ENCODE peak calls at places on chromosomes 7 and 10, in eight cellular contexts. One of them, this sample, is unnamed.

GRCh38 chr10:106175760-106176377 is 988.6 kb downstream of the SORCS1 start:
- DNase-seq in mammary epithelial cell: peak; percentile 8
- DNase-seq in hepatocyte: peak; percentile 52
- DNase-seq in A549: no peak
- DNase-seq in PC-9: no peak
- DNase-seq in OCI-LY7: peak; percentile 14
- DNase-seq in IMR-90: no peak
- DNase-seq in astrocyte: no peak
- DNase-seq in this sample: peak; percentile 31

GRCh38 chr7:28013019-28013418 is 167.6 kb downstream of the JAZF1 start:
- DNase-seq in A549: no peak
- DNase-seq in mammary epithelial cell: no peak
- DNase-seq in IMR-90: no peak
- DNase-seq in astrocyte: no peak
- DNase-seq in PC-9: no peak
- DNase-seq in hepatocyte: no peak
- DNase-seq in OCI-LY7: peak; percentile 9
- DNase-seq in this sample: peak; percentile 26

GRCh38 chr7:150740053-150740452 is 2.8 kb downstream of the GIMAP5 start:
- DNase-seq in IMR-90: no peak
- DNase-seq in hepatocyte: no peak
- DNase-seq in OCI-LY7: no peak
- DNase-seq in PC-9: no peak
- DNase-seq in A549: no peak
- DNase-seq in astrocyte: no peak
- DNase-seq in mammary epithelial cell: peak; percentile 18
- DNase-seq in this sample: no peak

GRCh38 chr7:14988941-14989340 is 86.4 kb upstream of the DGKB start:
- DNase-seq in A549: no peak
- DNase-seq in OCI-LY7: no peak
- DNase-seq in hepatocyte: no peak
- DNase-seq in PC-9: no peak
- DNase-seq in IMR-90: no peak
- DNase-seq in mammary epithelial cell: no peak
- DNase-seq in astrocyte: no peak
- DNase-seq in this sample: no peak

GRCh38 chr7:46554688-46555422 is 633.8 kb upstream of the IGFBP3 start:
- DNase-seq in OCI-LY7: no peak
- DNase-seq in astrocyte: peak; percentile 76
- DNase-seq in mammary epithelial cell: peak; percentile 75
- DNase-seq in hepatocyte: no peak
- DNase-seq in IMR-90: peak; percentile 76
- DNase-seq in PC-9: no peak
- DNase-seq in A549: no peak
- DNase-seq in this sample: no peak

GRCh38 chr7:25854608-25855497 is 297.1 kb upstream of the NFE2L3 start:
- DNase-seq in PC-9: no peak
- DNase-seq in hepatocyte: peak; percentile 96
- DNase-seq in OCI-LY7: peak; percentile 51
- DNase-seq in mammary epithelial cell: peak; percentile 83
- DNase-seq in A549: peak; percentile 89
- DNase-seq in IMR-90: peak; percentile 100
- DNase-seq in astrocyte: peak; percentile 84
- DNase-seq in this sample: peak; percentile 97

GRCh38 chr10:36362257-36362656 is 720.2 kb upstream of the FZD8 start:
- DNase-seq in IMR-90: no peak
- DNase-seq in OCI-LY7: no peak
- DNase-seq in astrocyte: no peak
- DNase-seq in A549: no peak
- DNase-seq in mammary epithelial cell: no peak
- DNase-seq in PC-9: no peak
- DNase-seq in hepatocyte: no peak
- DNase-seq in this sample: no peak

GRCh38 chr10:17109475-17110207 is 20.0 kb downstream of the CUBN start:
- DNase-seq in IMR-90: peak; percentile 85
- DNase-seq in PC-9: no peak
- DNase-seq in astrocyte: peak; percentile 76
- DNase-seq in mammary epithelial cell: peak; percentile 66
- DNase-seq in OCI-LY7: no peak
- DNase-seq in A549: peak; percentile 25
- DNase-seq in hepatocyte: no peak
- DNase-seq in this sample: no peak

GRCh38 chr10:18486444-18486843 is 164.9 kb downstream of the NSUN6 start:
- DNase-seq in A549: no peak
- DNase-seq in mammary epithelial cell: no peak
- DNase-seq in PC-9: no peak
- DNase-seq in OCI-LY7: no peak
- DNase-seq in hepatocyte: peak; percentile 6
- DNase-seq in astrocyte: no peak
- DNase-seq in IMR-90: no peak
- DNase-seq in this sample: no peak

GRCh38 chr10:48535416-48536225 is 69.3 kb downstream of the ARHGAP22 start:
- DNase-seq in OCI-LY7: no peak
- DNase-seq in hepatocyte: no peak
- DNase-seq in mammary epithelial cell: no peak
- DNase-seq in astrocyte: no peak
- DNase-seq in PC-9: no peak
- DNase-seq in IMR-90: no peak
- DNase-seq in A549: no peak
- DNase-seq in this sample: no peak

GRCh38 chr7:110544199-110544598 is 546.7 kb upstream of the LRRN3 start:
- DNase-seq in astrocyte: no peak
- DNase-seq in hepatocyte: no peak
- DNase-seq in PC-9: no peak
- DNase-seq in A549: no peak
- DNase-seq in OCI-LY7: no peak
- DNase-seq in IMR-90: peak; percentile 71
- DNase-seq in mammary epithelial cell: no peak
- DNase-seq in this sample: no peak

GRCh38 chr7:124033093-124033806 is 383 bp upstream of the TMEM229A start:
- DNase-seq in astrocyte: no peak
- DNase-seq in mammary epithelial cell: no peak
- DNase-seq in A549: no peak
- DNase-seq in OCI-LY7: no peak
- DNase-seq in PC-9: no peak
- DNase-seq in IMR-90: no peak
- DNase-seq in hepatocyte: peak; percentile 37
- DNase-seq in this sample: peak; percentile 17

GRCh38 chr7:134182078-134182477 is 54.9 kb downstream of the LRGUK start:
- DNase-seq in PC-9: no peak
- DNase-seq in IMR-90: no peak
- DNase-seq in A549: no peak
- DNase-seq in mammary epithelial cell: peak; percentile 72
- DNase-seq in OCI-LY7: no peak
- DNase-seq in hepatocyte: no peak
- DNase-seq in astrocyte: no peak
- DNase-seq in this sample: no peak

GRCh38 chr10:110495731-110496552 is 1.8 kb upstream of the DUSP5 start:
- DNase-seq in hepatocyte: peak; percentile 62
- DNase-seq in PC-9: peak; percentile 41
- DNase-seq in IMR-90: peak; percentile 93
- DNase-seq in OCI-LY7: no peak
- DNase-seq in A549: peak; percentile 69
- DNase-seq in astrocyte: peak; percentile 87
- DNase-seq in mammary epithelial cell: peak; percentile 84
- DNase-seq in this sample: no peak

GRCh38 chr7:143490719-143491306 is 13.1 kb downstream of the TAS2R41 start:
- DNase-seq in OCI-LY7: no peak
- DNase-seq in A549: no peak
- DNase-seq in IMR-90: no peak
- DNase-seq in PC-9: no peak
- DNase-seq in hepatocyte: peak; percentile 50
- DNase-seq in astrocyte: no peak
- DNase-seq in mammary epithelial cell: no peak
- DNase-seq in this sample: peak; percentile 70

GRCh38 chr10:22433875-22434274 is 88.6 kb downstream of the SPAG6 start:
- DNase-seq in PC-9: no peak
- DNase-seq in IMR-90: peak; percentile 96
- DNase-seq in OCI-LY7: no peak
- DNase-seq in A549: peak; percentile 38
- DNase-seq in mammary epithelial cell: peak; percentile 67
- DNase-seq in astrocyte: peak; percentile 95
- DNase-seq in hepatocyte: peak; percentile 28
- DNase-seq in this sample: peak; percentile 29

GRCh38 chr7:158784270-158784669 is 45.0 kb downstream of the ESYT2 start:
- DNase-seq in hepatocyte: no peak
- DNase-seq in mammary epithelial cell: no peak
- DNase-seq in astrocyte: no peak
- DNase-seq in PC-9: no peak
- DNase-seq in A549: no peak
- DNase-seq in IMR-90: no peak
- DNase-seq in OCI-LY7: no peak
- DNase-seq in this sample: no peak

GRCh38 chr10:86782691-86783418 is 26.4 kb downstream of the BMPR1A start:
- DNase-seq in astrocyte: no peak
- DNase-seq in PC-9: no peak
- DNase-seq in OCI-LY7: no peak
- DNase-seq in hepatocyte: no peak
- DNase-seq in mammary epithelial cell: no peak
- DNase-seq in IMR-90: no peak
- DNase-seq in A549: no peak
- DNase-seq in this sample: no peak

DNA sequence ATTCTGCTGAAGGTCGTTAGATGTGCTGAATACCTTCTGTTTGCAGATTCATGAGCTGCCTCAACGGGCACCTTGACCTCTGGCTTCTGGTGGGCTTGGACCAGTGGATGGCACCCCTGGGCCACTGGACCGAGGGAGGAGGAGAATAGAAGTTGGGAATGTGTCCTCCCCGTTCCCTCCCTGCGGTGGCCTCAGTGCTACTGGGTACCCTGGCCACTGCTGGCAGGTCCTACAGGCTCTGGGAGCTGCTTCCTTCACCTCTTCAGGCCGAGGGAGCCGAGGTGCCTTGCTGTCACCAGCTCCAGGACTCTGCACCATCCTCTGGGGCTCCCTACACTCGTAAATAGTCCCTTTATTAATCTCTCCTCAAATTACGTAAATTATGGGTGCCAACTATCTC is 32.2 kb upstream of the GALNTL5 start:
- DNase-seq in hepatocyte: no peak
- DNase-seq in astrocyte: no peak
- DNase-seq in PC-9: no peak
- DNase-seq in OCI-LY7: no peak
- DNase-seq in A549: no peak
- DNase-seq in mammary epithelial cell: no peak
- DNase-seq in IMR-90: no peak
- DNase-seq in this sample: no peak
- H3K4me1 ChIP-seq in hepatocyte: peaks cover 17% of the 10 kb centered on the region
- H3K4me1 ChIP-seq in astrocyte: no peaks in the 10 kb centered on the region
- H3K4me1 ChIP-seq in PC-9: no peaks in the 10 kb centered on the region
- H3K4me1 ChIP-seq in OCI-LY7: no peaks in the 10 kb centered on the region
- H3K4me1 ChIP-seq in A549: peaks cover 8% of the 10 kb centered on the region
- H3K4me1 ChIP-seq in mammary epithelial cell: no peaks in the 10 kb centered on the region
- H3K4me1 ChIP-seq in IMR-90: no peaks in the 10 kb centered on the region
- H3K4me1 ChIP-seq in this sample: no peaks in the 10 kb centered on the region

GRCh38 chr7:149680316-149681025 is 92.9 kb downstream of the ZNF467 start:
- DNase-seq in PC-9: no peak
- DNase-seq in A549: no peak
- DNase-seq in mammary epithelial cell: no peak
- DNase-seq in hepatocyte: no peak
- DNase-seq in IMR-90: peak; percentile 43
- DNase-seq in astrocyte: peak; percentile 22
- DNase-seq in OCI-LY7: no peak
- DNase-seq in this sample: no peak
- H3K4me2 ChIP-seq in PC-9: no peak overlapping the region
- H3K4me2 ChIP-seq in A549: no peak overlapping the region
- H3K4me2 ChIP-seq in mammary epithelial cell: no peak overlapping the region
- H3K4me2 ChIP-seq in hepatocyte: no peak overlapping the region
- H3K4me2 ChIP-seq in IMR-90: no peak overlapping the region
- H3K4me2 ChIP-seq in astrocyte: no peak overlapping the region
- H3K4me2 ChIP-seq in OCI-LY7: no peak overlapping the region
- H3K4me2 ChIP-seq in this sample: no peak overlapping the region

DNA sequence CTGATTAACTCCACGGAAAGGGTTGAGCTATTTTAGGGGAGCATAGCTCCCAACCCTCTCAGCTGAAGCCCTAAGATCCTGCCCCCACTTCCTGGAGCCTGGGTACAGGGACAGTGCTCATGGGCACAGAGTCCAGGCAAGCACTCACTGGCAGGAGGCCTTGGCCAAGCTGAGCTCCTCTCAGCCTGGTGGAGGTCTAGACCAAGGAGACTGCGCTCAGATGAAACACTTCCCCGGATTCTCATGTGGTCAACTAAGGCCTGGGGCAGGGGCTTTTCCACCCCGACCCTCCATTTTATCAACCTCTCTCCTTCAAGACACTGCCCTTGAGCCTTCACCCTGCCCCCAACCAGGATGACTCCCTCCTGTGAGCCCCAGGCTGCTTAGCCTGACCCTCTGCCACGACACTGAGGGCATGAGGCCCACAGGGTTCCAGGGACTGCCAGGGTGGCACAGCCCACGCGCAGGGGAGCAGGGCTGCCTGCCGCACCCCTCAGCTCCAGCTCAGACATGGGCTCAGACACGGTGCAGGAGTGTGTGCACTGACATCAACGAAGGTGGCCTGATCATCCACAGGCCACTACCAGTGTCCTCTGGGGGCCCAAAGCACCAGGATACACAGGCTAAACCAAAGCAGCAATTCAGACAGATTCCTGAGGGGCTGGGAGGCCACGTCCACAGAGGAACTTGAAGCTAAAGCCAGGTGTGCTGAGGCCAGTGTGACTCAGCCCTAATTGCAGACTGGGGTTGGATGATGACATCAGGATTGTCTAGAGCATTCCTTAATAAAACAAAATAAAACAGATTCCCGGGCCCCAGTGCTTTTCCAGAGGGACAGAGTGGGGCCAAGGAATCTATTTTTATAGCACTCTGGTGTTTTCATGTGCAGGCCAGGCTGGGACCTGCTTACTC is 18.8 kb downstream of the CHAT start:
- DNase-seq in OCI-LY7: no peak
- DNase-seq in hepatocyte: no peak
- DNase-seq in A549: no peak
- DNase-seq in IMR-90: peak; percentile 2
- DNase-seq in astrocyte: no peak
- DNase-seq in mammary epithelial cell: peak; percentile 55
- DNase-seq in PC-9: no peak
- DNase-seq in this sample: no peak
- H3K4me1 ChIP-seq in OCI-LY7: no peaks in the 10 kb centered on the region
- H3K4me1 ChIP-seq in hepatocyte: no peaks in the 10 kb centered on the region
- H3K4me1 ChIP-seq in A549: no peaks in the 10 kb centered on the region
- H3K4me1 ChIP-seq in IMR-90: no peaks in the 10 kb centered on the region
- H3K4me1 ChIP-seq in astrocyte: no peaks in the 10 kb centered on the region
- H3K4me1 ChIP-seq in mammary epithelial cell: peaks cover 3% of the 10 kb centered on the region
- H3K4me1 ChIP-seq in PC-9: peaks cover 6% of the 10 kb centered on the region
- H3K4me1 ChIP-seq in this sample: peaks cover 8% of the 10 kb centered on the region

DNA sequence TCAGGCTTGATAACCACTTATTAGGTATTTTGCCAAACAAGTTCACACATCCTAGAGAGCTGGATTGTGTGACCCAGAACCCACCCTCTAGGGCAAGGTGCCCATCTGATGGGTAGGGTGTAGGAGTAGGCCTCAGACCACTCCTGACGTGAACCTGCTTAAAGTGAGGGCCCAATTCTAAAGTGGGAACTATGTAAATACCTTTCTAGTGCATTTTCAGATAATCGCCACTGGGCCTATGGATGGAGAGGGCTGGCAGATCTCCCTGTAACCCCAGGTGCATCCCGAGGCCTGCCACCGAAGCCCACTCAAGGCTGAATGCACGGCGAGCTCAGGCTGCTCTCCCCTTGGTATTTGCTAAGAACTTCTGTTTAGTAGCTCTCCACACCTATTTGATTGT is 71.5 kb downstream of the IKZF1 start:
- DNase-seq in hepatocyte: no peak
- DNase-seq in PC-9: no peak
- DNase-seq in A549: no peak
- DNase-seq in astrocyte: no peak
- DNase-seq in IMR-90: no peak
- DNase-seq in mammary epithelial cell: no peak
- DNase-seq in OCI-LY7: no peak
- DNase-seq in this sample: no peak
- H3K4me2 ChIP-seq in hepatocyte: no peak overlapping the region
- H3K4me2 ChIP-seq in PC-9: no peak overlapping the region
- H3K4me2 ChIP-seq in A549: no peak overlapping the region
- H3K4me2 ChIP-seq in astrocyte: no peak overlapping the region
- H3K4me2 ChIP-seq in IMR-90: no peak overlapping the region
- H3K4me2 ChIP-seq in mammary epithelial cell: no peak overlapping the region
- H3K4me2 ChIP-seq in OCI-LY7: no peak overlapping the region
- H3K4me2 ChIP-seq in this sample: no peak overlapping the region